ENCODE peak calls at places on chromosomes 6 and 20, in eight cellular contexts. E is stomach, L is A549, N is sigmoid colon, R is transverse colon, A is fibroblast of villous mesenchyme, S is fibroblast of the aortic adventitia, D is dorsolateral prefrontal cortex. K is an unnamed sample.

GRCh38 chr6:168136001-168136400 is 57.0 kb upstream of the FRMD1 start:
- DNase-seq in S (no peak), E (no peak), R (no peak), D (no peak), L (no peak), N (peak), A (no peak), K (no peak)

GRCh38 chr6:157488635-157489226 is 107.7 kb downstream of the ZDHHC14 start:
- DNase-seq in N (no peak), R (no peak), S (no peak), L (no peak), A (peak), E (no peak), D (no peak), K (no peak)

GRCh38 chr6:137698636-137699035 is 168.4 kb upstream of the TNFAIP3 start:
- DNase-seq in A (peak), R (peak), D (no peak), N (peak), E (no peak), S (no peak), L (no peak), K (peak)

GRCh38 chr6:97917369-97917768 is 634.4 kb upstream of the MMS22L start:
- DNase-seq in S (no peak), L (no peak), R (no peak), D (no peak), N (no peak), A (no peak), E (no peak), K (no peak)

GRCh38 chr6:73394577-73395354 is at the start of gene DDX43:
- DNase-seq in L (no peak), E (no peak), S (peak), R (peak), A (peak), N (peak), D (no peak), K (peak)

GRCh38 chr20:46545077-46545826 is 5.2 kb downstream of the OCSTAMP start:
- DNase-seq in E (no peak), D (no peak), L (no peak), R (no peak), A (no peak), S (peak), N (no peak), K (peak)

GRCh38 chr20:61295726-61296628 is 43.9 kb downstream of the CDH4 start:
- DNase-seq in A (no peak), R (no peak), N (no peak), E (no peak), L (no peak), D (no peak), S (no peak), K (peak)

GRCh38 chr6:74631558-74631957 is 574.3 kb downstream of the COL12A1 start:
- DNase-seq in L (no peak), N (no peak), D (no peak), A (peak), S (no peak), E (no peak), R (no peak), K (peak)

GRCh38 chr6:14540859-14541540 is 423.4 kb downstream of the CD83 start:
- DNase-seq in R (no peak), A (no peak), D (no peak), E (no peak), S (peak), N (no peak), L (no peak), K (no peak)

GRCh38 chr20:57996936-57997629 is 231.4 kb downstream of the ANKRD60 start:
- DNase-seq in A (no peak), R (no peak), N (no peak), E (no peak), S (peak), L (peak), D (no peak), K (peak)

GRCh38 chr6:110284877-110285276 is 73.3 kb downstream of the METTL24 start:
- DNase-seq in A (no peak), R (no peak), S (no peak), D (no peak), N (no peak), L (no peak), E (no peak), K (peak)

GRCh38 chr6:45763281-45763680 is 252.4 kb downstream of the CLIC5 start:
- DNase-seq in N (no peak), L (no peak), A (no peak), E (no peak), R (no peak), D (no peak), S (no peak), K (no peak)

GRCh38 chr6:37688088-37688850 is 9.4 kb downstream of the MDGA1 start:
- DNase-seq in A (no peak), S (no peak), E (no peak), D (no peak), N (no peak), L (no peak), R (no peak), K (no peak)

GRCh38 chr6:41071923-41072835 is at the start of gene OARD1:
- DNase-seq in N (peak), L (peak), E (peak), D (peak), S (peak), A (peak), R (peak), K (peak)

GRCh38 chr20:17845701-17846475 is 122.7 kb downstream of the SNX5 start:
- DNase-seq in A (no peak), S (no peak), L (no peak), N (peak), E (no peak), R (peak), D (no peak), K (no peak)

GRCh38 chr6:105051941-105052471 is 95.1 kb downstream of the LIN28B start:
- DNase-seq in L (no peak), S (peak), R (no peak), E (no peak), N (no peak), D (no peak), A (peak), K (peak)

GRCh38 chr20:9515761-9516657 is 1.6 kb downstream of the LAMP5 start:
- DNase-seq in N (no peak), R (no peak), L (no peak), D (no peak), E (no peak), A (no peak), S (peak), K (peak)

GRCh38 chr6:4470698-4471210 is 305.4 kb upstream of the CDYL start:
- DNase-seq in D (no peak), A (no peak), S (no peak), R (no peak), N (no peak), E (no peak), L (no peak), K (no peak)

GRCh38 chr6:115898246-115898645 is 162.4 kb downstream of the FRK start:
- DNase-seq in A (no peak), D (no peak), N (no peak), R (no peak), E (no peak), S (peak), L (no peak), K (peak)

GRCh38 chr6:44925100-44925739 is 402.9 kb upstream of the RUNX2 start:
- DNase-seq in D (no peak), E (no peak), L (no peak), S (peak), R (no peak), A (peak), N (no peak), K (peak)

GRCh38 chr6:16278048-16278724 is 39.8 kb downstream of the GMPR start:
- DNase-seq in R (no peak), E (no peak), S (no peak), L (no peak), D (no peak), N (no peak), A (no peak), K (no peak)

GRCh38 chr6:37794825-37795224 is 24.7 kb upstream of the ZFAND3 start:
- DNase-seq in E (no peak), S (peak), N (no peak), A (no peak), L (no peak), R (no peak), D (no peak), K (peak)

GRCh38 chr20:23074052-23074451 is 12.1 kb downstream of the CD93 start:
- DNase-seq in L (no peak), S (no peak), E (no peak), A (no peak), N (no peak), R (no peak), D (no peak), K (no peak)
- TF ChIP-seq CTCF in L (no peak), S (no peak), E (no peak), A (no peak), N (no peak), R (no peak), D (no peak), K (no peak)

DNA sequence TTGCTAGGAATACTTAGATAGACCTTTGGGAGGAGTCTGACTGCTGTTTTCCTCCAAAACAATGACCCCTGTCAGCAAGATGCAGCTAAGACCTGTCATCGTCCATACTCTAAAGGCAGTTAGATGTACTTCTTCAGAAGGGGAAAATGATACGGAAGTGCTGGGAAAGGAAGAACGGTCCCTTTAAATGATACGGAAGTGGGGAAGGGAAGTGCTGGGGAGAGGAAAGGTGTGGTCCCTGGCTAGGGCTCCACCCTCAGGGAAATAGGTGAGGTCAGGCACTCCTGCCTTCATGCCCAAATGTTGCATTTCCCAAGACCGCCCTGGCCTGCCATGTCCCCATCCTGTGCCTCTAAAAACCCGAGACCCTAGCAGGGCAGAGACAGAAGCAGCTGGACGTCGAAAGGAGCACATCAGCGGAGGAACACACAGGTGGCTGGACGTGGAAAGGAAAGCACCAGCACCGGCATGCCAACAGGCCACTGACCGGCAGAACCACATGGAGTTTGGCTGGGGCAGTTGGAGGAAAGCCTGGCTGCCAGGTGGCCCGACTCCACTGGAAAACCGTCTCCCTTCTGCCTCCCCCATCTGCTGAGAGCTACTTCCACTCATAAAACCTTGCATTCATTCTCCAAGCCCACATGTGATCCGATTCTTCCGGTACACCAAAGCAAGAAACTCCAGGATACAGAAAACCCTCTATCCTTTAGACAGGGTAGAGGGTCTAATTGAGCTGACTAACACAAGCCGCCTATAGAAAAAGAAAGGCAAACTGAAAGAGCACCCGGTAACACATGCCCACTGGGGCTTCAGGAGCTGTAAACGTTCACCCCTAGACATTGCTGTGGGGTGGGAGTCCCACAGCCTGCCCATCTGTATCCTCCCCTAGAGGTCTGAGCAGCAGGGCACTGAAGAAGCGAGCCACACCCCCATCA is 94.6 kb downstream of the FAXC start:
- DNase-seq in S (no peak), R (no peak), D (no peak), N (no peak), E (no peak), L (no peak), A (no peak), K (no peak)
- H3K4me3 ChIP-seq in S (no peak), R (no peak), D (no peak), N (no peak), E (no peak), L (no peak), A (no peak), K (no peak)

GRCh38 chr6:119720160-119720559 is 370.6 kb upstream of the MAN1A1 start:
- DNase-seq in E (no peak), L (no peak), N (no peak), D (no peak), R (no peak), A (peak), S (peak), K (peak)
- TF ChIP-seq CTCF in E (no peak), L (no peak), N (no peak), D (no peak), R (no peak), A (peak), S (peak), K (peak)

DNA sequence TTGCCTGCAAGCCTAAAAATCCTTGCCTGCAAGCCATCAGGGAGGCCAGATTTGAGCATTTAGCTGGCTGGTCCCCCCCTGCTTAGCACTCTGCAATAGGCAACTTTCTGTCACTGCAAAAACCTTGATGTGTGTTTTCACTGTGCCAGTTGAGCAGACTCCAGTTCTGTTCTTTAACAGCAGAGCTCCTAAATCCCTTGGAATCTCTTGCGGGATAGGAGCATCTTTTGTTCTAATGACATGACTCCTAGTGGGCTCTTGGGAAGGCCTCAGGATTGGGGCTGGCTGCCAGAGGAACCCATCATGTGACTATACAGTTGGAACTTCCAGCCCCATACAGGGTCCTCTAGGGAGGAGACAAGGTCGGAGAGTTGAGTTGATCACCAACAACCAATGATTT is 50.4 kb downstream of the FAM184A start:
- DNase-seq in D (no peak), S (no peak), A (no peak), E (no peak), R (no peak), L (no peak), N (no peak), K (no peak)
- H3K4me3 ChIP-seq in D (no peak), S (no peak), A (no peak), E (no peak), R (no peak), L (no peak), N (no peak), K (no peak)

GRCh38 chr6:90406957-90407356 is 110.3 kb upstream of the BACH2 start:
- DNase-seq in A (no peak), D (no peak), R (no peak), E (no peak), L (no peak), S (no peak), N (no peak), K (no peak)
- TF ChIP-seq CTCF in A (no peak), D (no peak), R (no peak), E (no peak), L (no peak), S (no peak), N (no peak), K (no peak)

DNA sequence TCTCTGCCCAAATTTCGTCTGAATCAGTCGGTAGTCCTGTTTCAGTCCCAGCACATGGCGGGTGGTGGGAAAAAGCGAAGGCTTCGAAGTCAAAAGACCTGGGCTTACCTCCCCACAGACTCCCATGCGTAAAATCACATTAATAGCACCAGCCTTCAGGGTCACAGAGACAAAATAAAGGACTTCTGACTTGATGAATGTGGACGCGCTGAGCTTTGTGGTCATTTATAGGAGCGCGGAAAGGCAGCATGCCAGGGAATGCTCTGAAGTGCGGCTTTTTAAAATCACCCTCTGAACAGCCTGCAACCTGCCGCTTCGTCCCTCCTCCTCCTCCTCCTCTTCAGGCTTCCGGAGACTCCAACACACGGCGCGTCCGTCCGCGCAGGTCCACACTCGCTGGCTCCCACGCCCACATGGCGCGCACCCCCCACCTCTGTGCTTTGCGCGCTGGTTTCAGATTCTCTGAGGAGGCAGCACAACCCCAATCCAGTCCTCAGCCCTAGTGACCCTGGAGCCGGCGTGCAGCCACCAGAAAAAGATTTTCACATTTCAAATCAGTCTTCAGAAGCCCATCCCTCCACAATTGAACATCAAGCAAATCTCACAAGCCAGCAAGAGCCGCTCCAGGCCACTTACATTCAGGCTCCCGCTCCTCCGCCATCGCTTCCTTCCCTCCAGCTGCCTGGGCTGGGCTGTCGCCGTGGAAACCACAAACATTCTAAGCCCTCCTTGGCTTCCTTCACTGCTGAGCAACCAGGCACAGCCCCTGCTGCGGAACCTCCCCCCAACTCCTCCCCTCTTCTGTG is at the start of gene C6orf118:
- DNase-seq in S (peak), R (no peak), D (peak), A (peak), L (peak), E (no peak), N (peak), K (peak)
- H3K4me3 ChIP-seq in S (peak), R (peak), D (peak), A (peak), L (peak), E (peak), N (peak), K (peak)

DNA sequence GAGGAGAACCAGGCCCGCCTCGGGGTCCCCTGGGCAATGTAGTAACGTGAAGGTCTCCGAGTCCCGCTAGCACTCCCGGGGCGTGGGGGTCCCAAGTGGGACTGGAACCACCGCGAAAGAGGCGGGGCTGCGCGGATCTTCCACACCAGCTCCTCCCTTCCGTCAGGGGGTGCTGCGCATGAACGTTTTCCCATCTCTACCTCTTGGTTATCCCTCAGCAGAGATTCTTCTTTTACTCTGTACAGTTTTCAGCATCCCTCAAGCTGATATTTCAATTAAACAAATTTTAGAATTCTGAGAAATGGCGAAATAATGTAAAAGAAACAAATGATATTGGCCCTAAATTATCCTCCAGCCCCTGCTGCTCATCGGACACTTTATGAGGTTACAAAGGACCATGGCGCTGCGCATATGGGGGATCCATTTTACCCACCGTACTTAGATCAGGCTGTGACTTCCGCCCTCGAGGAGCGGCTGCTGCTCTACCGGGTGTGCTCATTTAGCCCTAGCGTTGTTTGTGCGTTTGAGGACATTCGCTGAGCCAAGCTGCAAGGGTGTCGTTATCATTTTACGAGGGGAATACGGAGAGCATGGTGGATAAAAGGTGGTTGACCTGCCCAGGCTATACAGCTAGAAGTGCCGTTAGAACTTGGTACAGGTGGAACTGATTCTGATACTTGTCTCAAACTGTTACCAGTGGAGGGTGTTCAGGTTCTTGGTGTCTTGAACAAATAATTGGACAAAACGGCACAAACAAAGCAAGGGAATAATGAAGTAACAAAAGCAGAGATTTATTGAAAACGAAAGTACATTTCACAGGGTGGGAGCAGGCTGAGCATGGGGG is 75.2 kb upstream of the CHD6 start:
- DNase-seq in E (peak), N (peak), S (peak), D (peak), L (peak), A (peak), R (peak), K (peak)
- TF ChIP-seq CTCF in E (no peak), N (peak), S (peak), D (peak), L (peak), A (peak), R (peak), K (peak)

GRCh38 chr6:33771342-33772113 is 17.4 kb downstream of the LEMD2 start:
- DNase-seq in L (peak), N (peak), E (peak), S (peak), A (peak), D (peak), R (peak), K (peak)
- H3K4me3 ChIP-seq in L (no peak), N (no peak), E (no peak), S (peak), A (peak), D (no peak), R (no peak), K (peak)

K was measured in AG10803.